ENCODE peak calls at places on chromosome 14, in ten cellular contexts. U is psoas muscle; K is stomach; H is transverse colon; X is cardiac muscle cell; M is CD8-positive, alpha-beta T cell; Z is neuronal stem cell; I is endodermal cell; A is tibial nerve; T is adrenal gland. N is an unnamed sample.

GRCh38 chr14:32939254-32940065 is 781 bp downstream of the NPAS3 start:
- DNase-seq in U (peak; percentile 79), K (peak; percentile 68), H (peak; percentile 70), X (peak; percentile 83), M (no peak), Z (peak; percentile 59), I (peak; percentile 89), A (peak; percentile 55), T (peak; percentile 87), N (no peak)

GRCh38 chr14:66069830-66070541 is 416.2 kb upstream of the CCDC196 start:
- DNase-seq in U (no peak), K (no peak), H (no peak), X (no peak), M (no peak), Z (no peak), I (no peak), A (no peak), T (no peak), N (no peak)

GRCh38 chr14:22558221-22558913 is 30.7 kb downstream of the DAD1 start:
- DNase-seq in U (no peak), K (no peak), H (no peak), X (no peak), M (peak; percentile 67), Z (no peak), I (peak; percentile 84), A (no peak), T (no peak), N (peak; percentile 65)

GRCh38 chr14:90699016-90699415 is 117.2 kb downstream of the TTC7B start:
- DNase-seq in U (no peak), K (no peak), H (no peak), X (no peak), M (no peak), Z (no peak), I (no peak), A (no peak), T (no peak), N (no peak)

GRCh38 chr14:24252289-24253124 is 10.1 kb upstream of the TINF2 start:
- DNase-seq in U (no peak), K (no peak), H (no peak), X (no peak), M (no peak), Z (no peak), I (no peak), A (no peak), T (no peak), N (no peak)

GRCh38 chr14:32702571-32702970 is 236.1 kb upstream of the NPAS3 start:
- DNase-seq in U (peak; percentile 27), K (no peak), H (peak; percentile 15), X (peak; percentile 40), M (no peak), Z (peak; percentile 47), I (peak; percentile 84), A (peak; percentile 16), T (peak; percentile 15), N (peak; percentile 21)

GRCh38 chr14:91225025-91225424 is 19.5 kb downstream of the GPR68 start:
- DNase-seq in U (no peak), K (no peak), H (no peak), X (no peak), M (no peak), Z (no peak), I (no peak), A (no peak), T (no peak), N (no peak)

GRCh38 chr14:68792022-68792829 is 641 bp downstream of the ZFP36L1 start:
- DNase-seq in U (no peak), K (peak; percentile 29), H (no peak), X (no peak), M (peak; percentile 19), Z (no peak), I (peak; percentile 67), A (no peak), T (peak; percentile 33), N (peak; percentile 70)

GRCh38 chr14:46399049-46399448 is 252.5 kb downstream of the RPL10L start:
- DNase-seq in U (no peak), K (no peak), H (peak; percentile 36), X (no peak), M (no peak), Z (no peak), I (no peak), A (no peak), T (no peak), N (no peak)

GRCh38 chr14:88421286-88421685 is 35.8 kb downstream of the SPATA7 start:
- DNase-seq in U (no peak), K (no peak), H (no peak), X (peak; percentile 27), M (no peak), Z (no peak), I (no peak), A (no peak), T (no peak), N (no peak)

GRCh38 chr14:89921896-89922548 is 32.5 kb downstream of the EFCAB11 start:
- DNase-seq in U (no peak), K (no peak), H (no peak), X (peak; percentile 81), M (no peak), Z (no peak), I (no peak), A (no peak), T (no peak), N (no peak)

GRCh38 chr14:55129086-55129427 is at the start of gene LGALS3:
- DNase-seq in U (peak; percentile 83), K (peak; percentile 87), H (peak; percentile 88), X (peak; percentile 75), M (no peak), Z (peak; percentile 37), I (peak; percentile 83), A (peak; percentile 72), T (peak; percentile 74), N (peak; percentile 27)

GRCh38 chr14:75417674-75418073 is 10.1 kb upstream of the JDP2 start:
- DNase-seq in U (no peak), K (no peak), H (no peak), X (peak; percentile 89), M (no peak), Z (no peak), I (no peak), A (no peak), T (no peak), N (no peak)

DNA sequence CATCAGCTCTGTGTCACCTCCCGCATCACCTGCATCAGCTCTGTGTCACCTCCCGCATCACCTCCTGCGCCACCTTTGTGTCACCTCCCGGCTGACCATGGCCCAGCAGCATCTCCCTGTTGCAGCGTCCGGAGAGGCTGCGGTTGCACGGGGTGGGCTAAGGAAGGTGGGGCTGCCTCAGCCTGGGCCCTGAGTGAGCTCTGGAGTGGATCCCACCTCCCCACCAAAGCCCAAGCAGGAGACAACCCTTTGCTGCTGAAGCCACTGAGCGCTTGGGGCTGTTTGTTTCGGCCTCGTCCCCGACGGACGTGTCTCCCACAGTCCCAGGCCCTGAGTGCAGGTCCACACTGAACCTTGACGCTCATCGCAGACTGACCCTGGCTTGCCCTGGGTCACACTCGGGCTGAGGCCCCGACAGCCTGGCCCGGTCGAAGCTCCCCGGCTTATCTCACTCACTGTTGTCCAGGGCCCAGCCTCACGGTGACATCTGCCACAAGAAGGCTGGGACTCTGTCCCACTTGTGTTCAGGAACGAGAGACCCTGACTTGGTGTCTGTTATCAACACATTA is 12.2 kb downstream of the TMEM121 start:
- DNase-seq in U (no peak), K (no peak), H (no peak), X (no peak), M (no peak), Z (no peak), I (no peak), A (no peak), T (no peak), N (no peak)
- H3K9me3 ChIP-seq in U (peaks cover 7% of the 10 kb centered on the region), K (no peaks in the 10 kb centered on the region), H (peaks cover 3% of the 10 kb centered on the region), X (no peaks in the 10 kb centered on the region), M (no peaks in the 10 kb centered on the region), Z (peaks cover 3% of the 10 kb centered on the region), I (peaks cover 6% of the 10 kb centered on the region), A (no peaks in the 10 kb centered on the region), T (no peaks in the 10 kb centered on the region), N (peaks cover 6% of the 10 kb centered on the region)

DNA sequence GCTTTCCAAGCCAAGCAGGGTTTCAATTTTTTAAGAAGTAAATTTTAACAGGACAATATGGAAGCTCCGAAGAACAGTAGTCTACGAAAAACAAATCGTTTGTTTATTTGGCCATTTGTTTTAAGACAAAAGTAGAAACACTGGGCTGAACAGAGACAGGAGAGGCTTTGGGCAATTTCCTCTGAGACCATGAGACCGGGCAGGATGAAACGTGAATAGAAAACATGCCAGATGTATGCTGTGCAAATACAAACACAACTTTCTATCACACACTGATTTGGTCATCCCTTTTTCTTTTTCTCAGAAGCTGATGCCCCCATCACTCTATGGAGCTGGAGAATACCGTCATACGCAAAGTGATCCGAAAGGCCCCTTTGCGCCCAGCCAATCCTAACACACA is 1111.1 kb downstream of the BCL11B start:
- DNase-seq in U (no peak), K (no peak), H (no peak), X (no peak), M (no peak), Z (no peak), I (no peak), A (no peak), T (no peak), N (no peak)
- H3K4me1 ChIP-seq in U (no peaks in the 10 kb centered on the region), K (no peaks in the 10 kb centered on the region), H (no peaks in the 10 kb centered on the region), X (no peaks in the 10 kb centered on the region), M (peaks cover 31% of the 10 kb centered on the region), Z (no peaks in the 10 kb centered on the region), I (no peaks in the 10 kb centered on the region), A (no peaks in the 10 kb centered on the region), T (no peaks in the 10 kb centered on the region), N (no peaks in the 10 kb centered on the region)

GRCh38 chr14:60590907-60591510 is 58.3 kb downstream of the SIX1 start:
- DNase-seq in U (no peak), K (no peak), H (no peak), X (no peak), M (no peak), Z (no peak), I (no peak), A (no peak), T (no peak), N (no peak)
- H3K27ac ChIP-seq in U (no peak overlapping the region), K (no peak overlapping the region), H (no peak overlapping the region), X (no peak overlapping the region), M (no peak overlapping the region), Z (no peak overlapping the region), I (no peak overlapping the region), A (no peak overlapping the region), T (no peak overlapping the region), N (no peak overlapping the region)

GRCh38 chr14:105897725-105898113 is 371.3 kb downstream of the TMEM121 start:
- DNase-seq in U (peak; percentile 2), K (no peak), H (no peak), X (no peak), M (no peak), Z (no peak), I (no peak), A (no peak), T (no peak), N (no peak)

GRCh38 chr14:105899657-105900397 is 373.4 kb downstream of the TMEM121 start:
- DNase-seq in U (no peak), K (no peak), H (no peak), X (no peak), M (no peak), Z (no peak), I (no peak), A (no peak), T (no peak), N (no peak)

GRCh38 chr14:105900398-105901160 is 374.2 kb downstream of the TMEM121 start:
- DNase-seq in U (no peak), K (no peak), H (no peak), X (no peak), M (no peak), Z (no peak), I (no peak), A (no peak), T (no peak), N (no peak)

GRCh38 chr14:105899071-105899641 is 372.8 kb downstream of the TMEM121 start:
- DNase-seq in U (peak; percentile 9), K (no peak), H (no peak), X (no peak), M (no peak), Z (no peak), I (no peak), A (no peak), T (no peak), N (no peak)

GRCh38 chr14:105898482-105899010 is 372.2 kb downstream of the TMEM121 start:
- DNase-seq in U (peak; percentile 6), K (no peak), H (no peak), X (no peak), M (no peak), Z (no peak), I (no peak), A (no peak), T (no peak), N (no peak)
- H3K9me3 ChIP-seq in U (no peaks in the 10 kb centered on the region), K (no peaks in the 10 kb centered on the region), H (no peaks in the 10 kb centered on the region), X (no peaks in the 10 kb centered on the region), M (no peaks in the 10 kb centered on the region), Z (no peaks in the 10 kb centered on the region), I (no peaks in the 10 kb centered on the region), A (no peaks in the 10 kb centered on the region), T (no peaks in the 10 kb centered on the region), N (no peaks in the 10 kb centered on the region)